ENCODE peak calls at places on chromosomes 3 and 15, in seven cellular contexts. O is dorsolateral prefrontal cortex; D is left cardiac atrium; T is activated CD4-positive, alpha-beta T cell treated with anti-CD3 and anti-CD28 coated beads, Interleukin-2, amount 50 U/mL, for 1 hour; W is body of pancreas; I is AG08395; V is lung. Z is an unnamed sample.

GRCh38 chr15:70806992-70807712 is 43.8 kb upstream of the UACA start:
- DNase-seq in O (no peak), D (peak; percentile 65), T (no peak), W (peak; percentile 68), I (no peak), V (no peak), Z (peak; percentile 85)

GRCh38 chr15:90872481-90873184 is 4.2 kb downstream of the FURIN start:
- DNase-seq in O (no peak), D (no peak), T (peak; percentile 25), W (peak; percentile 60), I (peak; percentile 74), V (no peak), Z (no peak)

GRCh38 chr3:62950227-62950626 is 75.0 kb upstream of the CADPS start:
- DNase-seq in O (no peak), D (no peak), T (no peak), W (no peak), I (no peak), V (no peak), Z (no peak)

GRCh38 chr15:40789999-40790398 is 16.9 kb upstream of the ZFYVE19 start:
- DNase-seq in O (no peak), D (no peak), T (no peak), W (no peak), I (no peak), V (no peak), Z (no peak)

GRCh38 chr3:39960515-39961403 is 151.3 kb downstream of the MYRIP start:
- DNase-seq in O (no peak), D (no peak), T (no peak), W (no peak), I (no peak), V (no peak), Z (no peak)

GRCh38 chr15:88331291-88331690 is 74.8 kb upstream of the NTRK3 start:
- DNase-seq in O (no peak), D (peak; percentile 29), T (peak; percentile 14), W (peak; percentile 5), I (no peak), V (no peak), Z (no peak)

GRCh38 chr3:197428117-197428761 is 127.5 kb downstream of the BDH1 start:
- DNase-seq in O (no peak), D (peak; percentile 68), T (peak; percentile 27), W (no peak), I (peak; percentile 85), V (no peak), Z (no peak)

GRCh38 chr15:65579762-65580161 is 31.2 kb downstream of the INTS14 start:
- DNase-seq in O (no peak), D (no peak), T (no peak), W (no peak), I (no peak), V (no peak), Z (no peak)

GRCh38 chr3:65436580-65436979 is 602.1 kb downstream of the MAGI1 start:
- DNase-seq in O (no peak), D (no peak), T (no peak), W (no peak), I (no peak), V (no peak), Z (no peak)

GRCh38 chr3:66400381-66401156 is 100.3 kb downstream of the LRIG1 start:
- DNase-seq in O (no peak), D (peak; percentile 21), T (no peak), W (no peak), I (no peak), V (no peak), Z (no peak)

GRCh38 chr3:160154033-160154432 is 71.2 kb upstream of the C3orf80 start:
- DNase-seq in O (no peak), D (no peak), T (no peak), W (no peak), I (peak; percentile 51), V (no peak), Z (no peak)

GRCh38 chr3:37765591-37766219 is 96.0 kb upstream of the CTDSPL start:
- DNase-seq in O (no peak), D (peak; percentile 39), T (no peak), W (peak; percentile 57), I (no peak), V (no peak), Z (peak; percentile 51)

GRCh38 chr3:98839846-98840245 is 61.6 kb downstream of the DCBLD2 start:
- DNase-seq in O (no peak), D (no peak), T (no peak), W (no peak), I (no peak), V (no peak), Z (no peak)

GRCh38 chr3:81513591-81513990 is 247.9 kb downstream of the GBE1 start:
- DNase-seq in O (no peak), D (no peak), T (no peak), W (no peak), I (no peak), V (no peak), Z (no peak)

GRCh38 chr15:92681141-92681622 is 25.6 kb upstream of the FAM174B start:
- DNase-seq in O (no peak), D (no peak), T (no peak), W (peak; percentile 47), I (peak; percentile 50), V (no peak), Z (no peak)

GRCh38 chr3:171173732-171174131 is 147.2 kb upstream of the SLC2A2 start:
- DNase-seq in O (peak; percentile 92), D (peak; percentile 35), T (no peak), W (peak; percentile 52), I (no peak), V (peak; percentile 51), Z (peak; percentile 51)

GRCh38 chr15:58331903-58332675 is 99.7 kb upstream of the LIPC start:
- DNase-seq in O (peak; percentile 93), D (peak; percentile 94), T (peak; percentile 52), W (peak; percentile 97), I (peak; percentile 92), V (peak; percentile 92), Z (peak; percentile 95)

GRCh38 chr15:87121357-87121756 is 1041.7 kb downstream of the AGBL1 start:
- DNase-seq in O (no peak), D (no peak), T (no peak), W (no peak), I (no peak), V (no peak), Z (no peak)

GRCh38 chr3:45992820-45993219 is 2.8 kb downstream of the FYCO1 start:
- DNase-seq in O (no peak), D (no peak), T (no peak), W (no peak), I (peak; percentile 88), V (no peak), Z (no peak)

GRCh38 chr3:4356642-4357041 is 53.5 kb downstream of the SETMAR start:
- DNase-seq in O (no peak), D (no peak), T (no peak), W (no peak), I (no peak), V (no peak), Z (no peak)

GRCh38 chr3:38555926-38556325 is 59.8 kb downstream of the EXOG start:
- DNase-seq in O (no peak), D (no peak), T (no peak), W (no peak), I (no peak), V (no peak), Z (peak; percentile 18)

GRCh38 chr15:63985221-63986184 is 60.8 kb downstream of the DAPK2 start:
- DNase-seq in O (peak; percentile 42), D (peak; percentile 88), T (no peak), W (peak; percentile 89), I (no peak), V (peak; percentile 90), Z (peak; percentile 70)

GRCh38 chr3:64033033-64033432 is 9.7 kb upstream of the PSMD6 start:
- DNase-seq in O (no peak), D (no peak), T (no peak), W (no peak), I (no peak), V (no peak), Z (no peak)

GRCh38 chr15:56927816-56928215 is 9.4 kb downstream of the TCF12 start:
- DNase-seq in O (no peak), D (no peak), T (no peak), W (no peak), I (peak; percentile 9), V (no peak), Z (no peak)

GRCh38 chr3:9067352-9067975 is 104.2 kb upstream of the RAD18 start:
- DNase-seq in O (peak; percentile 42), D (peak; percentile 39), T (no peak), W (peak; percentile 54), I (peak; percentile 75), V (peak; percentile 38), Z (peak; percentile 50)

GRCh38 chr3:107525101-107525953 is 2.6 kb downstream of the BBX start:
- DNase-seq in O (peak; percentile 32), D (peak; percentile 42), T (peak; percentile 23), W (peak; percentile 23), I (peak; percentile 18), V (peak; percentile 37), Z (peak; percentile 52)

GRCh38 chr3:177731644-177732268 is 534.5 kb upstream of the TBL1XR1 start:
- DNase-seq in O (no peak), D (no peak), T (no peak), W (no peak), I (peak; percentile 20), V (no peak), Z (no peak)

GRCh38 chr3:177680442-177680821 is 483.1 kb upstream of the TBL1XR1 start:
- DNase-seq in O (no peak), D (no peak), T (no peak), W (no peak), I (peak; percentile 28), V (no peak), Z (no peak)

GRCh38 chr3:27615555-27615954 is 106.6 kb downstream of the EOMES start:
- DNase-seq in O (no peak), D (no peak), T (no peak), W (no peak), I (no peak), V (no peak), Z (no peak)

GRCh38 chr3:4999626-5000184 is 20.5 kb downstream of the BHLHE40 start:
- DNase-seq in O (no peak), D (no peak), T (no peak), W (no peak), I (no peak), V (no peak), Z (no peak)

GRCh38 chr3:42531470-42531869 is 29.0 kb downstream of the VIPR1 start:
- DNase-seq in O (no peak), D (peak; percentile 12), T (no peak), W (no peak), I (no peak), V (no peak), Z (no peak)

GRCh38 chr15:98513428-98513991 is 134.8 kb upstream of the IGF1R start:
- DNase-seq in O (no peak), D (no peak), T (no peak), W (no peak), I (no peak), V (peak; percentile 20), Z (no peak)